ENCODE peak calls at places on chromosome 21, in seven cellular contexts. One of them, this sample, is unnamed.

GRCh38 chr21:41970751-41971653 is 17.2 kb upstream of the C2CD2 start:
- DNase-seq in stimulated activated CD4-positive, alpha-beta T cell treated with anti-CD3 and anti-CD28 coated beads, Interleukin-1b, Interleukin-23, amount 100 ng/mL, for 4 hours: no peak
- DNase-seq in fibroblast of lung: no peak
- DNase-seq in NCI-H1092: no peak
- DNase-seq in ELF-1: no peak
- DNase-seq in vagina: peak
- DNase-seq in mucosa of gallbladder: no peak
- DNase-seq in this sample: no peak

GRCh38 chr21:38136201-38136600 is 120.6 kb upstream of the KCNJ15 start:
- DNase-seq in stimulated activated CD4-positive, alpha-beta T cell treated with anti-CD3 and anti-CD28 coated beads, Interleukin-1b, Interleukin-23, amount 100 ng/mL, for 4 hours: no peak
- DNase-seq in fibroblast of lung: peak
- DNase-seq in NCI-H1092: no peak
- DNase-seq in ELF-1: no peak
- DNase-seq in vagina: no peak
- DNase-seq in mucosa of gallbladder: no peak
- DNase-seq in this sample: no peak

GRCh38 chr21:44370027-44370735 is 16.8 kb downstream of the TRPM2 start:
- DNase-seq in stimulated activated CD4-positive, alpha-beta T cell treated with anti-CD3 and anti-CD28 coated beads, Interleukin-1b, Interleukin-23, amount 100 ng/mL, for 4 hours: no peak
- DNase-seq in fibroblast of lung: peak
- DNase-seq in NCI-H1092: no peak
- DNase-seq in ELF-1: peak
- DNase-seq in vagina: no peak
- DNase-seq in mucosa of gallbladder: no peak
- DNase-seq in this sample: peak

GRCh38 chr21:38769253-38769780 is 36.4 kb upstream of the ETS2 start:
- DNase-seq in stimulated activated CD4-positive, alpha-beta T cell treated with anti-CD3 and anti-CD28 coated beads, Interleukin-1b, Interleukin-23, amount 100 ng/mL, for 4 hours: no peak
- DNase-seq in fibroblast of lung: peak
- DNase-seq in NCI-H1092: no peak
- DNase-seq in ELF-1: no peak
- DNase-seq in vagina: no peak
- DNase-seq in mucosa of gallbladder: no peak
- DNase-seq in this sample: peak

GRCh38 chr21:33931799-33932390 is 16.3 kb upstream of the ATP5PO start:
- DNase-seq in stimulated activated CD4-positive, alpha-beta T cell treated with anti-CD3 and anti-CD28 coated beads, Interleukin-1b, Interleukin-23, amount 100 ng/mL, for 4 hours: no peak
- DNase-seq in fibroblast of lung: no peak
- DNase-seq in NCI-H1092: no peak
- DNase-seq in ELF-1: no peak
- DNase-seq in vagina: no peak
- DNase-seq in mucosa of gallbladder: no peak
- DNase-seq in this sample: no peak

GRCh38 chr21:46468110-46468774 is 9.6 kb downstream of the DIP2A start:
- DNase-seq in stimulated activated CD4-positive, alpha-beta T cell treated with anti-CD3 and anti-CD28 coated beads, Interleukin-1b, Interleukin-23, amount 100 ng/mL, for 4 hours: no peak
- DNase-seq in fibroblast of lung: no peak
- DNase-seq in NCI-H1092: no peak
- DNase-seq in ELF-1: no peak
- DNase-seq in vagina: no peak
- DNase-seq in mucosa of gallbladder: no peak
- DNase-seq in this sample: no peak

GRCh38 chr21:32494946-32495703 is 82.6 kb downstream of the EVA1C start:
- DNase-seq in stimulated activated CD4-positive, alpha-beta T cell treated with anti-CD3 and anti-CD28 coated beads, Interleukin-1b, Interleukin-23, amount 100 ng/mL, for 4 hours: no peak
- DNase-seq in fibroblast of lung: peak
- DNase-seq in NCI-H1092: no peak
- DNase-seq in ELF-1: no peak
- DNase-seq in vagina: no peak
- DNase-seq in mucosa of gallbladder: no peak
- DNase-seq in this sample: no peak

GRCh38 chr21:21029159-21029558 is 30.9 kb downstream of the NCAM2 start:
- DNase-seq in stimulated activated CD4-positive, alpha-beta T cell treated with anti-CD3 and anti-CD28 coated beads, Interleukin-1b, Interleukin-23, amount 100 ng/mL, for 4 hours: no peak
- DNase-seq in fibroblast of lung: peak
- DNase-seq in NCI-H1092: no peak
- DNase-seq in ELF-1: no peak
- DNase-seq in vagina: no peak
- DNase-seq in mucosa of gallbladder: no peak
- DNase-seq in this sample: no peak

GRCh38 chr21:27047331-27048314 is 80.7 kb upstream of the ADAMTS5 start:
- DNase-seq in stimulated activated CD4-positive, alpha-beta T cell treated with anti-CD3 and anti-CD28 coated beads, Interleukin-1b, Interleukin-23, amount 100 ng/mL, for 4 hours: no peak
- DNase-seq in fibroblast of lung: peak
- DNase-seq in NCI-H1092: no peak
- DNase-seq in ELF-1: no peak
- DNase-seq in vagina: no peak
- DNase-seq in mucosa of gallbladder: no peak
- DNase-seq in this sample: no peak

GRCh38 chr21:38272215-38272614 is 15.4 kb downstream of the KCNJ15 start:
- DNase-seq in stimulated activated CD4-positive, alpha-beta T cell treated with anti-CD3 and anti-CD28 coated beads, Interleukin-1b, Interleukin-23, amount 100 ng/mL, for 4 hours: no peak
- DNase-seq in fibroblast of lung: no peak
- DNase-seq in NCI-H1092: no peak
- DNase-seq in ELF-1: no peak
- DNase-seq in vagina: no peak
- DNase-seq in mucosa of gallbladder: no peak
- DNase-seq in this sample: peak

GRCh38 chr21:43273708-43274021 is 104.9 kb downstream of the CRYAA start:
- DNase-seq in stimulated activated CD4-positive, alpha-beta T cell treated with anti-CD3 and anti-CD28 coated beads, Interleukin-1b, Interleukin-23, amount 100 ng/mL, for 4 hours: no peak
- DNase-seq in fibroblast of lung: no peak
- DNase-seq in NCI-H1092: no peak
- DNase-seq in ELF-1: peak
- DNase-seq in vagina: no peak
- DNase-seq in mucosa of gallbladder: no peak
- DNase-seq in this sample: no peak

GRCh38 chr21:15060776-15061175 is 4.0 kb downstream of the NRIP1 start:
- DNase-seq in stimulated activated CD4-positive, alpha-beta T cell treated with anti-CD3 and anti-CD28 coated beads, Interleukin-1b, Interleukin-23, amount 100 ng/mL, for 4 hours: no peak
- DNase-seq in fibroblast of lung: peak
- DNase-seq in NCI-H1092: no peak
- DNase-seq in ELF-1: no peak
- DNase-seq in vagina: no peak
- DNase-seq in mucosa of gallbladder: no peak
- DNase-seq in this sample: peak

GRCh38 chr21:35198004-35198403 is 148.9 kb upstream of the RUNX1 start:
- DNase-seq in stimulated activated CD4-positive, alpha-beta T cell treated with anti-CD3 and anti-CD28 coated beads, Interleukin-1b, Interleukin-23, amount 100 ng/mL, for 4 hours: no peak
- DNase-seq in fibroblast of lung: peak
- DNase-seq in NCI-H1092: no peak
- DNase-seq in ELF-1: no peak
- DNase-seq in vagina: no peak
- DNase-seq in mucosa of gallbladder: no peak
- DNase-seq in this sample: peak

GRCh38 chr21:35002879-35003722 is 46.0 kb downstream of the RUNX1 start:
- DNase-seq in stimulated activated CD4-positive, alpha-beta T cell treated with anti-CD3 and anti-CD28 coated beads, Interleukin-1b, Interleukin-23, amount 100 ng/mL, for 4 hours: no peak
- DNase-seq in fibroblast of lung: peak
- DNase-seq in NCI-H1092: no peak
- DNase-seq in ELF-1: no peak
- DNase-seq in vagina: no peak
- DNase-seq in mucosa of gallbladder: no peak
- DNase-seq in this sample: peak

GRCh38 chr21:29704719-29705118 is 235.1 kb downstream of the GRIK1 start:
- DNase-seq in stimulated activated CD4-positive, alpha-beta T cell treated with anti-CD3 and anti-CD28 coated beads, Interleukin-1b, Interleukin-23, amount 100 ng/mL, for 4 hours: no peak
- DNase-seq in fibroblast of lung: peak
- DNase-seq in NCI-H1092: no peak
- DNase-seq in ELF-1: no peak
- DNase-seq in vagina: no peak
- DNase-seq in mucosa of gallbladder: no peak
- DNase-seq in this sample: no peak

GRCh38 chr21:39802226-39802625 is 57.2 kb downstream of the IGSF5 start:
- DNase-seq in stimulated activated CD4-positive, alpha-beta T cell treated with anti-CD3 and anti-CD28 coated beads, Interleukin-1b, Interleukin-23, amount 100 ng/mL, for 4 hours: no peak
- DNase-seq in fibroblast of lung: no peak
- DNase-seq in NCI-H1092: no peak
- DNase-seq in ELF-1: no peak
- DNase-seq in vagina: no peak
- DNase-seq in mucosa of gallbladder: no peak
- DNase-seq in this sample: no peak

This sample was measured in kidney tubule cell.